ENCODE peak calls at places on chromosomes 4 and X, in seven cellular contexts. C, Z, G, J, H, E and A are unnamed samples. For H3K79me1, the result is how much of the 10 kb centered on the place peaks cover.

GRCh38 chr4:22514431-22514830 is 1.4 kb downstream of the ADGRA3 start:
- DNase-seq in E (peak), C (no peak), J (no peak), Z (peak), G (no peak), H (no peak), A (no peak)

GRCh38 chrX:111854778-111855490 is 21.0 kb upstream of the TRPC5OS start:
- DNase-seq in H (no peak), J (no peak), E (peak), G (peak), Z (peak), C (peak), A (no peak)

GRCh38 chr4:40669504-40669903 is 39.8 kb upstream of the RBM47 start:
- DNase-seq in G (no peak), H (no peak), E (no peak), J (no peak), C (no peak), Z (no peak), A (no peak)

GRCh38 chrX:87578978-87579377 is 61.4 kb downstream of the KLHL4 start:
- DNase-seq in Z (no peak), E (peak), J (no peak), H (no peak), C (no peak), G (peak), A (no peak)

GRCh38 chr4:104491396-104491821 is 3.3 kb downstream of the CXXC4 start:
- DNase-seq in Z (no peak), H (peak), J (peak), G (peak), C (peak), E (peak), A (no peak)

GRCh38 chr4:14241574-14241973 is 614.0 kb upstream of the BOD1L1 start:
- DNase-seq in Z (no peak), J (no peak), H (no peak), E (no peak), G (no peak), C (no peak), A (no peak)

GRCh38 chr4:8381814-8382581 is 58.5 kb downstream of the ACOX3 start:
- DNase-seq in C (no peak), E (no peak), H (no peak), G (no peak), Z (no peak), J (no peak), A (no peak)

GRCh38 chr4:2248821-2249261 is 6.9 kb upstream of the HAUS3 start:
- DNase-seq in H (no peak), Z (no peak), E (no peak), C (no peak), G (no peak), J (no peak), A (no peak)

GRCh38 chrX:71941771-71942170 is 31.1 kb downstream of the NHSL2 start:
- DNase-seq in E (peak), C (no peak), Z (peak), G (peak), J (no peak), H (no peak), A (no peak)

GRCh38 chr4:101066586-101066985 is 280.7 kb downstream of the PPP3CA start:
- DNase-seq in J (no peak), H (no peak), G (no peak), E (no peak), C (no peak), Z (no peak), A (no peak)

GRCh38 chrX:40299028-40299479 is 201.3 kb upstream of the BCOR start:
- DNase-seq in J (no peak), G (peak), Z (no peak), C (peak), H (no peak), E (peak), A (no peak)

GRCh38 chrX:112368371-112368770 is 285.8 kb upstream of the TRPC5 start:
- DNase-seq in Z (no peak), J (no peak), E (no peak), C (no peak), H (no peak), G (peak), A (no peak)

GRCh38 chr4:92304073-92304472 is 307 bp downstream of the GRID2 start:
- DNase-seq in C (no peak), Z (no peak), G (no peak), J (no peak), H (peak), E (no peak), A (no peak)

GRCh38 chr4:45370370-45370769 is 644.0 kb upstream of the GNPDA2 start:
- DNase-seq in J (no peak), G (no peak), E (no peak), H (no peak), Z (no peak), C (no peak), A (no peak)

GRCh38 chr4:186020793-186021407 is 48.1 kb upstream of the TLR3 start:
- DNase-seq in H (no peak), E (no peak), Z (no peak), J (no peak), G (no peak), C (no peak), A (no peak)

GRCh38 chr4:36709986-36710385 is 428.6 kb downstream of the DTHD1 start:
- DNase-seq in J (no peak), C (no peak), H (no peak), G (peak), E (no peak), Z (no peak), A (no peak)

GRCh38 chrX:102744307-102744706 is 23.8 kb downstream of the GPRASP3 start:
- DNase-seq in C (no peak), J (no peak), G (no peak), Z (no peak), E (no peak), H (no peak), A (no peak)

GRCh38 chrX:150203249-150203647 is 159.9 kb upstream of the MAMLD1 start:
- DNase-seq in C (no peak), Z (no peak), E (no peak), J (peak), H (no peak), G (no peak), A (no peak)

GRCh38 chr4:1369484-1370079 is 22.6 kb downstream of the UVSSA start:
- DNase-seq in Z (no peak), J (no peak), H (no peak), G (no peak), C (no peak), E (no peak), A (no peak)

GRCh38 chr4:88225216-88226107 is 58.9 kb downstream of the PPM1K start:
- DNase-seq in G (no peak), Z (peak), J (no peak), C (no peak), E (peak), H (no peak), A (peak)

GRCh38 chr4:150140774-150141400 is 62.6 kb downstream of the DCLK2 start:
- DNase-seq in H (no peak), J (no peak), E (peak), G (no peak), C (no peak), Z (peak), A (no peak)

GRCh38 chr4:121702136-121702535 is 5.4 kb upstream of the ANXA5 start:
- DNase-seq in C (no peak), H (no peak), E (no peak), G (no peak), Z (no peak), J (no peak), A (no peak)

GRCh38 chr4:121697626-121698025 is 846 bp upstream of the ANXA5 start:
- DNase-seq in E (no peak), Z (no peak), G (no peak), J (no peak), C (no peak), H (no peak), A (no peak)

GRCh38 chr4:121698119-121698732 is 1.4 kb upstream of the ANXA5 start:
- DNase-seq in C (no peak), H (no peak), G (no peak), J (no peak), E (no peak), Z (no peak), A (no peak)

GRCh38 chr4:121705521-121705920 is 8.7 kb upstream of the ANXA5 start:
- DNase-seq in J (no peak), G (no peak), C (no peak), E (no peak), Z (no peak), H (no peak), A (no peak)

GRCh38 chr4:121701263-121701662 is 4.5 kb upstream of the ANXA5 start:
- DNase-seq in C (no peak), E (no peak), H (no peak), G (no peak), J (no peak), Z (no peak), A (no peak)
- H3K79me1 ChIP-seq in C (under half), E (under half), H (under half), G (under half), J (under half), Z (under half), A (under half)

GRCh38 chr4:173477016-173477415 is 53.0 kb downstream of the HAND2 start:
- DNase-seq in G (no peak), H (no peak), C (no peak), Z (no peak), J (no peak), E (no peak), A (no peak)
- H3K79me1 ChIP-seq in G (under half), H (under half), C (under half), Z (under half), J (under half), E (under half), A (under half)

DNA sequence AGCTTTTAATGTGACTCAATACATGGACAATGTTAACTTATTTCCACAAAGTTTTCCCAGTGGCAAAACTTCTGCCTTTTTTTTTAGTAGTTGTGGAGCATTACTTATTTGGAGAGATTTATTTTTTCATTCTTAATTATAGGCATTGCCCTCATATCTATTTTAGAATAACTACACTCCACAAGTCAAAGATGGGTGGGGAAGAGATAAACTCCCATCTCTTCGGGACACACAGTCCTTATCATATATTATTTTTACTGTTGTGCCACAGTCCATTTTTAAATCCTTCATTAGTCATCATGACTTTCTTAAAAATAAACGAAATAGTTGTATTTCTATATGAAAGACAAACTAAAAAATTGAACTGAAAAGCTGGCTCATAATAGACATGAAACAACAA is 1.2 kb downstream of the DMD start:
- DNase-seq in J (no peak), E (no peak), Z (no peak), C (no peak), G (no peak), H (no peak), A (no peak)
- H3K79me1 ChIP-seq in J (under half), E (under half), Z (under half), C (under half), G (under half), H (under half), A (under half)

GRCh38 chrX:18594079-18594478 is 77.8 kb downstream of the RS1 start:
- DNase-seq in G (no peak), J (no peak), E (no peak), H (no peak), C (no peak), Z (no peak), A (no peak)
- H3K79me1 ChIP-seq in G (under half), J (under half), E (under half), H (under half), C (under half), Z (under half), A (under half)

DNA sequence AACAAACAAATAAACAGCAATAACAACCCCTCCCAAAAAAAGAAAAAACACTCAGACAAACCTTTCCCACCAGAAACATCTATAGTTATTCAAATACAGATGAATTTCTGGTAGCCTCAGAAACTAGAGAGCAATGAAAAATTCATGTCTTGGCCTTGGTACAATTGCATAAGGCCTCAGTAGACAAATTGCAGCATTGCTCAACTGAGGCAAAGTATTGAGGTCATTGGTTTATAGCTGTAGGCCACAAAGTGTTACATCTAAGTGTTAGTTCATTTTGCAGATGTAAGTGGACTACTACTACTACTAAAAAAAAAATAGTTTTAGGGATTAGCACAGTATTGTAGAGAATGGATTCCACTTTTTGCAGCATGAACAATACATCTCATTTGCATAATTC is 2268.3 kb downstream of the ARAP2 start:
- DNase-seq in Z (no peak), C (no peak), E (peak), H (no peak), G (no peak), J (no peak), A (no peak)
- H3K79me1 ChIP-seq in Z (under half), C (under half), E (under half), H (under half), G (under half), J (under half), A (under half)

GRCh38 chr4:85423414-85423813 is 51.5 kb upstream of the ARHGAP24 start:
- DNase-seq in G (no peak), Z (no peak), J (no peak), C (no peak), H (no peak), E (no peak), A (no peak)

GRCh38 chr4:85430697-85431096 is 44.3 kb upstream of the ARHGAP24 start:
- DNase-seq in G (peak), H (no peak), C (no peak), Z (no peak), J (peak), E (peak), A (no peak)

GRCh38 chr4:85427123-85427522 is 47.8 kb upstream of the ARHGAP24 start:
- DNase-seq in E (no peak), Z (no peak), C (no peak), H (no peak), G (no peak), J (peak), A (no peak)

GRCh38 chr4:85430226-85430625 is 44.7 kb upstream of the ARHGAP24 start:
- DNase-seq in E (no peak), H (no peak), G (no peak), Z (no peak), C (no peak), J (peak), A (no peak)

DNA sequence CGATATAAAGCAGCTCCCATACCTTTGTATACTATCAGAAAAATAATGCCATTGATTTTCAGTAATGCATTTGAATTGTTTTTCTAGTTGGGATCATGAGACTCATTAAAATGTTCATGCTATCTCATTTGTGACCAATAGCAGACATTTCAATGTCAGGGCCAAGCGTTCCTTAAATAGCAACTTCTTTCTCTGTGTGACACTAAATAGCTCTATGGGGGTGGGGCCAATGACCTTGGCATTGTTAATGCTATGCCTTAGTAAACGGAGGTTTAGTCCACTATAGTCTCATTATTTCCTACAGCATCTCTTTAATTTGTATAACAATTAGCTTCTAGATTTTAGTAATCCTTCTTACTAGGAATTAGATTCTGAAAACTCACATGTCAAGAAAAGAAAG is 48.6 kb upstream of the ARHGAP24 start:
- DNase-seq in Z (no peak), H (no peak), G (no peak), C (no peak), J (no peak), E (no peak), A (no peak)
- H3K79me1 ChIP-seq in Z (under half), H (under half), G (under half), C (under half), J (under half), E (under half), A (under half)

GRCh38 chrX:25343060-25343459 is 327.3 kb upstream of the ARX start:
- DNase-seq in C (no peak), J (no peak), G (peak), Z (no peak), E (no peak), H (no peak), A (no peak)
- H3K79me1 ChIP-seq in C (under half), J (under half), G (under half), Z (under half), E (under half), H (under half), A (under half)

DNA sequence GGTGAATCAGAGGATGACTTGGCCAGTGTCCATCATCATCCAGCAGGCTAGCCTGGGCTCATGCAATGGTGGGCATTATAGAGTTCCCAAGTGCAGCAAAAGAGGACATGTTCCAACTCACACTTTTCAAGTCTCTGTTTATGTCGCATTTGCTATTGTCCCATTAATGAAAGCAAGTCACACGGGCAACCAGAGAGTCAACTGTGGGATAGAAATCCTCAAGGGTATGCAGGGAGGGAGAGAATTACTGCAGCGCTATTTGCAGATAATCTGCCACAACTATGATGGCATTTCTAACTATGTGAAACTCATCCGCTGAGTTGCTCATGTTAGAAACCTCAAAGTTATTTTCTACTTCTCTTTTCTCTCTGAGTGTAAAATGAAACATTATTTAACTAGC is 78.5 kb upstream of the TAB3 start:
- DNase-seq in J (peak), Z (no peak), G (no peak), C (no peak), H (no peak), E (no peak), A (no peak)
- H3K79me1 ChIP-seq in J (under half), Z (under half), G (under half), C (under half), H (under half), E (under half), A (under half)

GRCh38 chr4:17778431-17778830 is 3.0 kb downstream of the FAM184B start:
- DNase-seq in C (no peak), E (no peak), J (no peak), G (no peak), Z (no peak), H (no peak), A (no peak)
- H3K79me1 ChIP-seq in C (under half), E (under half), J (under half), G (under half), Z (under half), H (under half), A (under half)

DNA sequence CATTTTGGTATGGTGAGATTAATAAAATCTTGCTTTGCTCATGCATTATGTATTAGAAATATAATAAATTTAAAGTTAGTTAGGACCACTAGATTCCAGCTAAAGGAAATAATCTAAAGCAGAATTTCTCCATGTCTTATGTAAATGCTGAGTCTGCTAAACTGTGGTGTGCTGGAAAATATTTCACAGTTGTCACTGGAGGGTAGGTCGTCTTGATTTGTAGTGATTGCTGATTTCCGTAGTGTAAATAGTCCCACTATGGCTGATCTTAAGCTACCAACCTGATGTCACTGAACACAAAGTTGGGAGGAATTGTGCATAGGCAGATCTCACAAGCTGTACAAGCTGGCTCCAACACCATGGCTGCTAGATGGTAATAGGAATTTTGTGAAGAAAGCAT is 133.4 kb upstream of the NR3C2 start:
- DNase-seq in J (peak), G (no peak), C (no peak), H (no peak), E (no peak), Z (no peak), A (no peak)
- H3K79me1 ChIP-seq in J (under half), G (under half), C (under half), H (under half), E (under half), Z (under half), A (under half)